ENCODE peak calls at places on chromosomes 2 and 18, in nine cellular contexts. A is mammary epithelial cell, S is AG10803, Y is IMR-90, O is epithelial cell of esophagus, Z is psoas muscle, G is WERI-Rb-1, B is foreskin fibroblast, N is AG04450. R is an unnamed sample.

GRCh38 chr2:38076710-38077430 is 919 bp upstream of the CYP1B1 start:
- DNase-seq in A (peak), S (peak), Y (peak), O (peak), Z (peak), G (peak), B (peak), N (peak), R (no peak)

GRCh38 chr18:31500161-31500688 is 2.2 kb downstream of the DSG2 start:
- DNase-seq in A (no peak), S (no peak), Y (no peak), O (no peak), Z (no peak), G (no peak), B (no peak), N (no peak), R (no peak)

GRCh38 chr2:44120428-44120827 is 48.2 kb upstream of the PPM1B start:
- DNase-seq in A (peak), S (peak), Y (peak), O (peak), Z (no peak), G (no peak), B (peak), N (peak), R (no peak)

GRCh38 chr18:6648581-6648980 is 80.9 kb upstream of the ARHGAP28 start:
- DNase-seq in A (no peak), S (no peak), Y (peak), O (peak), Z (no peak), G (no peak), B (peak), N (no peak), R (no peak)

GRCh38 chr2:16139663-16140610 is 199.6 kb downstream of the MYCN start:
- DNase-seq in A (no peak), S (no peak), Y (no peak), O (peak), Z (no peak), G (no peak), B (no peak), N (no peak), R (no peak)

GRCh38 chr2:210606001-210606400 is 49.6 kb downstream of the CPS1 start:
- DNase-seq in A (no peak), S (peak), Y (peak), O (no peak), Z (no peak), G (no peak), B (no peak), N (no peak), R (no peak)

GRCh38 chr2:231513746-231514224 is 16.5 kb downstream of the NMUR1 start:
- DNase-seq in A (no peak), S (no peak), Y (peak), O (no peak), Z (no peak), G (no peak), B (no peak), N (no peak), R (no peak)

GRCh38 chr18:22267697-22268096 is 98.3 kb downstream of the GATA6 start:
- DNase-seq in A (no peak), S (no peak), Y (no peak), O (no peak), Z (no peak), G (no peak), B (no peak), N (no peak), R (no peak)

GRCh38 chr2:53949457-53949856 is 21.3 kb downstream of the PSME4 start:
- DNase-seq in A (no peak), S (no peak), Y (peak), O (peak), Z (no peak), G (no peak), B (no peak), N (no peak), R (no peak)

GRCh38 chr2:198441876-198442275 is 637.5 kb downstream of the PLCL1 start:
- DNase-seq in A (peak), S (peak), Y (peak), O (peak), Z (no peak), G (no peak), B (no peak), N (no peak), R (no peak)

GRCh38 chr2:158179660-158180059 is 78.0 kb downstream of the UPP2 start:
- DNase-seq in A (no peak), S (peak), Y (peak), O (peak), Z (no peak), G (no peak), B (peak), N (no peak), R (no peak)

DNA sequence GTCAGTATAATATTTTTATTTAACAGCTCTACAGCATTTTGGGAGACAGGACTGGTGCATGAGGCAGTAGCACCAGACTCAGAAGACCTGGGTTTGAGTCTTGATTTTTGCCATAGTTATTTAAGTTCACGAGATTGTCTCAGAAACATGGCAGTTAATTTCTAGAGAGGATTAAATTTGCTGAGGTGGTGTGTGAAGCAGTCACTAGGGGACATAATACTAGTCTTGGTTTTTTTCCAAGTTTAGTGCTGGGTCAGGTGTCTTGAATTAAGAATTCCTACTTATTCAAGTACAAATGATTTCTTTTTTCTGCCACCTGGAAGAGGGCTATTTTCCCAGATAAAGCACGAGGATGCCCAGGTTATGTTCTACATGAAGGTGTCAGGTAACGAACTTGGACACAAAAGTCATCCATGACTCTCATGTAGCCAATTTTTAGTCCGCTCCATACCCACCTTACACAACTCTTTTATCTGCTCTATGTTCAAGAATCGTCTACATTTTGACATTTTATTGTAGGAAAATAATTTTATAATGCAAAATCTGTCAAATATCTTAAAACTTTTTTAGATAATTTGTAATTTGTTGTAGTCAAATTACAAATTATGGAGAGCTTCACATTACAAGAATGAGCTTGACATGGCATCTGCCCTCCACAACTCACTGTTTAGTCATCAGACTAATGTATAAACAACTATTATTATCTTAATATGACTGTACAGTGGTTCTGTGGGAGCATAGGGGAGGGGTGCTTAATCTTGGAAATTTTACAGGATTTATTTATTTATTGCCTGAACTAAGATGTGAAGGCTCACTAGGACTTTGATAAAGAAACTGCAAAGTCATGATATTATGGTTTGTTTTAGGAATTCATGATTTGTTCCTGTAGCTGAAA is 1.6 kb downstream of the MARCHF7 start:
- DNase-seq in A (peak), S (peak), Y (peak), O (peak), Z (no peak), G (no peak), B (peak), N (no peak), R (peak)
- TF ChIP-seq CTCF in A (no peak), S (peak), Y (no peak), O (no peak), Z (no peak), G (no peak), B (no peak), N (no peak), R (no peak)

GRCh38 chr2:60890393-60890707 is 9.0 kb downstream of the REL start:
- DNase-seq in A (no peak), S (no peak), Y (no peak), O (no peak), Z (no peak), G (no peak), B (no peak), N (no peak), R (no peak)

GRCh38 chr2:60886962-60887361 is 5.6 kb downstream of the REL start:
- DNase-seq in A (no peak), S (no peak), Y (no peak), O (no peak), Z (no peak), G (no peak), B (no peak), N (no peak), R (no peak)

GRCh38 chr2:60885683-60886082 is 4.3 kb downstream of the REL start:
- DNase-seq in A (no peak), S (no peak), Y (no peak), O (peak), Z (no peak), G (no peak), B (no peak), N (no peak), R (no peak)

GRCh38 chr2:60891175-60891574 is 9.8 kb downstream of the REL start:
- DNase-seq in A (no peak), S (no peak), Y (no peak), O (no peak), Z (no peak), G (no peak), B (no peak), N (no peak), R (no peak)

GRCh38 chr2:60888853-60889252 is 7.5 kb downstream of the REL start:
- DNase-seq in A (no peak), S (no peak), Y (no peak), O (no peak), Z (no peak), G (no peak), B (no peak), N (no peak), R (no peak)
- H3K4me3 ChIP-seq in A (no peak), S (no peak), Y (no peak), O (no peak), Z (no peak), G (no peak), B (no peak), N (no peak), R (no peak)

DNA sequence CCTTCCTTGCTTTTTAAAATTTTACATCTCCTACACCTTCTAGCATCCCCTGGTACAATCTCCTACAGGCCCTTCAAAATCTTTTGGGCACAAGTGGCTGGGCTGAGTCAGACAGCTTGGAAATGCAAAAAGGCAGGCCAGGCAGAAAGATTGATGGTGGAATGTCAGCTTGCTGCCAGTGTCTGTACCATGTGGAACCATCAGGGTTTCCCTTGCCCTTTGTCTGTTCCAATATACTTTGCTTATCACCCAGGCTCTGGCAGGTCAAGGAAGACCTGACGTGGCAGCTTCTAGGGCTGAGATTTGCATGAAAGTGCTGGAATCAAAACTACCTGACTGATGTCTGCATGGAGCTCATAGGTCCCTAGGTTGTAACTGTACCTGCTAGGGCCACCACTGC is 33.3 kb downstream of the GPR39 start:
- DNase-seq in A (no peak), S (no peak), Y (no peak), O (no peak), Z (no peak), G (no peak), B (no peak), N (no peak), R (no peak)
- TF ChIP-seq CTCF in A (no peak), S (no peak), Y (no peak), O (no peak), Z (no peak), G (no peak), B (no peak), N (no peak), R (no peak)

GRCh38 chr18:3454365-3455089 is 4.6 kb downstream of the TGIF1 start:
- DNase-seq in A (peak), S (peak), Y (peak), O (peak), Z (no peak), G (peak), B (peak), N (no peak), R (no peak)
- H3K4me3 ChIP-seq in A (peak), S (peak), Y (peak), O (peak), Z (peak), G (no peak), B (peak), N (peak), R (peak)

DNA sequence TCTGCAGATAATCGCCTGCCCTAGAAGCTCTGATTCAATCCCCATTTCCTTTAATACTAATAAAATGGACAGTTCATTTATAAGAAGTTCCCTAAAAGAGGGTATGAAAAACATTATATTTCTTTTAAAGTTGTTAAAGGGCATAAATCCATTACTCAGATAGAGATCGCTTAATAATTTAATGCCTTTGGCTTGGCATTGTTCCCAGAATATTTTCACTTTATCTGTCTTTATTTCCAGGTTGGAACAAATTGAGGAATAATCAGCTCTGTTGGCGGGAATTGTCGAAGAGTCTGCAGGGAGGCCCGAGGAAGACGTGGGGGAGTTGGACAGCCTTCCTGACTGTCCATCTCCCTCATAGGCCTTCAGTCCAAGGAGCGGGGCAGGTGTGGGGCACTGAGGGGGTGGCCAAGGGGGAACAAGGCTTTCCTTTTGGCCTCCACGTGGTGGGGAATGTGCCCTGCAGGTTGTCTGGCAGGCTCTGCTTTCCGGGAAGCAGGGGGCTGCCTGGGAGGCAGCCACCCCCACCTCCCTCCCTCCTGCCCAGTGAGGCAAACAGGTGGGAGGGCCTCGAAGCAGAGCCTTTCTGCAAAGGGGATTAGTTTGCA is 179.6 kb downstream of the ZBTB7C start:
- DNase-seq in A (no peak), S (no peak), Y (no peak), O (no peak), Z (no peak), G (peak), B (peak), N (no peak), R (no peak)
- TF ChIP-seq CTCF in A (no peak), S (no peak), Y (no peak), O (no peak), Z (no peak), G (peak), B (no peak), N (no peak), R (no peak)

GRCh38 chr18:8766576-8767253 is 61.4 kb downstream of the MTCL1 start:
- DNase-seq in A (no peak), S (no peak), Y (no peak), O (no peak), Z (no peak), G (peak), B (no peak), N (no peak), R (no peak)
- H3K4me3 ChIP-seq in A (no peak), S (no peak), Y (no peak), O (no peak), Z (no peak), G (no peak), B (no peak), N (no peak), R (no peak)

DNA sequence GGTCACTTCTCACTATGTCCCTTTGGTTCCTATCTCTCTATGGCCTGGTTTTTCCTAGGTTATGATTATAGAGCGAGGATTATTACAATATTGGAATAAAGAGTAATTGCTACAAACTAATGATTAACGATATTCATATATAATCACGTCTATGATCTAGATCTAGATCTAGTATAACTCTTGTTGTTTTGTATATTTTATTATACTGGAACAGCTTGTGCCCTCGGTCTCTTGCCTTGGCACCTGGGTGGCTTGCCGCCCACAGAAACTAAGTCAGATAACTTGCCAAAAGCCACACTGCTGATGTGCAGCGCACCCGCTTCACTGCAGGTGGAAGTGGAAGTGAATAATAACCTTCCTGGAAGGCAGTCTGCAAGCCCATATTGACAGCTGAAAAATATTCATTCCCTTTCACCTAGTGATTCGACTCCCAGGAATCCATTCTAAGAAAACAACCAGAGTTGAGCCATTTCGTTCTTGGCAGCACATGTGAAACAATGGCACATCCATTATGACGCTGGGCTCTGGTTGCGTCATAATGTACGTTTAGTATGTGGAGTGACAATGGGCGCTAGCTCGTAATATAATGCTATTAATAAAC is 725 bp upstream of the ANKRD53 start:
- DNase-seq in A (peak), S (peak), Y (peak), O (peak), Z (no peak), G (no peak), B (peak), N (peak), R (no peak)
- TF ChIP-seq CTCF in A (no peak), S (no peak), Y (no peak), O (no peak), Z (no peak), G (no peak), B (no peak), N (no peak), R (no peak)

DNA sequence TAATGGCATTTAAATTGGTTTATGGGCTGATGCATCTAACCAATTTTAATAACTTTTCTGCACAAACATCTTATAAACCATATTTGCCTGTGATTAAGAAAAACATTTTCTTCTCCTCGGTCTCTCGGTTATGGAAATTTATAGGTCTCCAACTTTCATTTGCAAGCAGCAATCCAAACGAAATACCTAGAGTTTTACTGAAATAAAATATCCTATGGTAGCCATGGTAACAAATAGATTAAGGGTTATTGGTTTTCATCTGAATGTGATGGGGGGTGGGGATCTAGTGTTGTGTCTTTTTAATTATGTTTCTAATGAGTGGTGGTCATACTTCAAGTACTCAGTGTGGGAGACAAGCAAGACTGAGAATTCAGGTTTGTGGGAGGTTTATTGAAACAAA is 2.9 kb downstream of the KLHL29 start:
- DNase-seq in A (no peak), S (no peak), Y (no peak), O (no peak), Z (no peak), G (no peak), B (no peak), N (no peak), R (no peak)
- H3K4me3 ChIP-seq in A (no peak), S (no peak), Y (no peak), O (no peak), Z (no peak), G (no peak), B (no peak), N (no peak), R (no peak)